ENCODE peak calls at places on chromosomes 4 and X, in five cellular contexts. A, M, Q, B and P are unnamed samples. For H3K36me3, the result is how much of the 10 kb centered on the place peaks cover.

GRCh38 chrX:63434665-63435064 is 83.5 kb upstream of the SPIN4 start:
- DNase-seq in A (no peak), M (no peak), Q (no peak), B (no peak), P (no peak)

GRCh38 chr4:126627255-126627654 is 1005.5 kb upstream of the INTU start:
- DNase-seq in A (no peak), M (peak), Q (no peak), B (no peak), P (no peak)

GRCh38 chr4:167290684-167291083 is 56.4 kb upstream of the SPOCK3 start:
- DNase-seq in A (no peak), M (peak), Q (no peak), B (no peak), P (no peak)

GRCh38 chrX:76996641-76997040 is 450.5 kb upstream of the FGF16 start:
- DNase-seq in A (no peak), M (no peak), Q (no peak), B (no peak), P (no peak)

GRCh38 chrX:12979011-12979629 is 4.2 kb downstream of the TMSB4X start:
- DNase-seq in A (no peak), M (no peak), Q (no peak), B (no peak), P (no peak)

GRCh38 chr4:83454626-83455025 is 997 bp downstream of the HELQ start:
- DNase-seq in A (no peak), M (peak), Q (no peak), B (no peak), P (no peak)

GRCh38 chr4:182724414-182724813 is 192.8 kb downstream of the DCTD start:
- DNase-seq in A (no peak), M (peak), Q (no peak), B (no peak), P (no peak)

GRCh38 chrX:107849747-107850478 is 24.2 kb downstream of the MID2 start:
- DNase-seq in A (no peak), M (no peak), Q (no peak), B (no peak), P (no peak)

GRCh38 chr4:59818656-59819055 is 1381.5 kb upstream of the ADGRL3 start:
- DNase-seq in A (no peak), M (no peak), Q (no peak), B (no peak), P (no peak)

GRCh38 chr4:76969941-76970529 is 20.5 kb downstream of the SEPTIN11 start:
- DNase-seq in A (no peak), M (no peak), Q (no peak), B (no peak), P (no peak)

GRCh38 chr4:54516556-54517215 is 141.1 kb upstream of the KIT start:
- DNase-seq in A (peak), M (no peak), Q (no peak), B (no peak), P (no peak)

GRCh38 chr4:169251291-169252235 is 19.2 kb downstream of the SH3RF1 start:
- DNase-seq in A (no peak), M (no peak), Q (no peak), B (no peak), P (no peak)

GRCh38 chr4:169246957-169247396 is 23.8 kb downstream of the SH3RF1 start:
- DNase-seq in A (no peak), M (no peak), Q (no peak), B (no peak), P (no peak)

GRCh38 chr4:169250796-169251195 is 20.0 kb downstream of the SH3RF1 start:
- DNase-seq in A (no peak), M (no peak), Q (no peak), B (no peak), P (no peak)

GRCh38 chr4:169248645-169249044 is 22.1 kb downstream of the SH3RF1 start:
- DNase-seq in A (no peak), M (no peak), Q (no peak), B (no peak), P (no peak)

DNA sequence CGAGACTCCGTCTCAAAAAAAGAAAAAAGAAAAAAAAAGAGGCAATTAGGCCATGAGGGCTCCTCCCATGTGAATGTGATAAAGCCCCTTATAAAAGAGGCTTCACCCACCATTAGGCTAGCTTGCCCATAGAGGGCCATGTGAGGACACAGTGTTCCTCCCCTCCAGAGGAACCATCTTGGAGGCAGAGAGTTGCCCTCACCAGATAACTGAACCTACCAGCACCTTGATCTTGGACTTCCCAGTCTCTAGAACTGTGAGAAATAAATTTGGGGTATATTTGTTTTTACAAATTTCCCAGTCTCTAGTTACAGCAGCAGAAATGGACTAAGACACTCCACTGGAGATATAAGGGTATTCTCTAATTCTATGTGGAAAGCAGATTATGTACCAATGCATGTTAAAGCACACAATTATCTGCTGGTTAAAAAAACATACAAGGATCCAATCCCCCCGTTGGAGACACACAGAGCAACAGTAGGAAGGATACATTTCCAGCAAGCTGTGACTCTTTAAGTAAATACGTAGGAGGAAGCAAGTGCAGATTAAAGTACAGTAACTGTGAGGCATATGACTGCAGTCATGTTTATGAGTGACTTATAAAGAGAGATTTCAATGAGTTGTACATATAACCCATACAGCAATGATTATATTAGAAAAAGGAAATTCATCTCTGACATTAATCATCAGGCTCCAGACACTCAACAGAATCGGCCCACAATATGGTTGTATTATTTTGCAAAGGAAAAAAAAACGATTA is 21.4 kb downstream of the SH3RF1 start:
- DNase-seq in A (no peak), M (no peak), Q (no peak), B (no peak), P (no peak)
- H3K27ac ChIP-seq in A (peak), M (no peak), Q (no peak), B (no peak), P (no peak)

GRCh38 chr4:27916432-27917184 is 1056.0 kb downstream of the STIM2 start:
- DNase-seq in A (no peak), M (no peak), Q (no peak), B (no peak), P (no peak)

GRCh38 chr4:27921236-27921635 is 1060.6 kb downstream of the STIM2 start:
- DNase-seq in A (no peak), M (no peak), Q (no peak), B (no peak), P (no peak)

GRCh38 chr4:27915822-27916221 is 1055.2 kb downstream of the STIM2 start:
- DNase-seq in A (no peak), M (no peak), Q (no peak), B (no peak), P (no peak)

GRCh38 chr4:27913738-27914137 is 1053.1 kb downstream of the STIM2 start:
- DNase-seq in A (no peak), M (no peak), Q (no peak), B (no peak), P (no peak)

DNA sequence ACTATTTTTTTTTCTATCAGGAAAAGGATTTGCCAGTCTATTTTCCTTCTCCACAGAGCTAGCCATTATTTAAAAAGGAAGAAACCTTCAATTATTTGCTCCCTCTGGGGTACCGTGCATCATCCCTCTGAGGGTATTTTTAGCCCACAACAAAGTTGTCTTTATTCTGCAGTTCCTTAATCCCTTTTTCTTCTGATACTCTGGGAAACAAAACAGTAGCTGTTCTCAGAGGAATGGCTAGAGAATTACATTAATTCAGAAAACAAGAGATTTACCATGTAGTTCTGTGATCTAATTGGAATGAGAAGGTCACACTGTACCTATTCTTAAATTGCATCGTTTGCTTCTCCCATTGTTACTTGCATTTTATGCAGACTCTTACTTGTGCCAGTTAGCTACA is 1056.7 kb downstream of the STIM2 start:
- DNase-seq in A (no peak), M (no peak), Q (no peak), B (no peak), P (no peak)
- H3K36me3 ChIP-seq in A (under half), M (under half), Q (under half), B (under half), P (under half)

GRCh38 chr4:109315818-109316217 is 13.4 kb upstream of the COL25A1 start:
- DNase-seq in A (no peak), M (peak), Q (no peak), B (no peak), P (no peak)
- TF ChIP-seq CTCF in A (no peak), M (peak), Q (no peak), B (no peak), P (no peak)

DNA sequence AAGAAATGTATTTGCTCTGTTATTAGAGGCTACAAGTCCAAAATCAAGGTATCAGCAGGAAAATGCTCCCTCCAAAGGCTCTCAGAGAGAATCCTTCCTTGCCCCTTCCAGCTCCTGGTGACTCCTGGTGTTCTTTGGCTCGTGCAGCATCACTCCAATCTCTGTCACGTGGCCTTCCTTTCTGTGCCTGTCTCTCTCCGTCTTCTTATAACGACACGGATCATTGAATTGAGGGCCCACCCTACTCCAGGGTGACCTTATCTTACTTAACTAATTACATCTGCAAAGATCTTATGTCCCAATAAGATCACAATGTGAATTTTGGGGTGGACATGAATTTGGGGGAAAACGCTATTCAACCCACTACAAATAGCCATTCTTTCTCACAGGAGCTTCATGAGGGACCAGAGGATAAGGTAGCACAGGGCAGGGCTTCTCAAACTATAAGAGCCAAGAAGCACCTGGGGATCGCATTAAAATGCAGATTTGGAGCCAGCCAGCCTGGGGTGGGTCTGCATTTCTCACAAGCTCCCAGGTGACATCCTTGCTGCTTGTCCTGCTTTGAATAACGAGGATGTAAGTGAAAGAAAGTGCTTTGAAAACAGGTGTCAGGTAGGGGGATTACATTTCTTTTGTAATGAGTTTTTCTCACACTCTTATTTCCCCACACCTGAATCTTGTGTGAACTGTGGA is 41.9 kb upstream of the APLN start:
- DNase-seq in A (no peak), M (no peak), Q (no peak), B (no peak), P (no peak)
- H3K27ac ChIP-seq in A (no peak), M (no peak), Q (no peak), B (no peak), P (no peak)

GRCh38 chr4:2948895-2949781 is 14.1 kb downstream of the NOP14 start:
- DNase-seq in A (no peak), M (peak), Q (no peak), B (peak), P (no peak)
- H3K36me3 ChIP-seq in A (half or more), M (half or more), Q (half or more), B (half or more), P (half or more)

GRCh38 chr4:173522874-173523395 is 7.1 kb downstream of the HAND2 start:
- DNase-seq in A (no peak), M (no peak), Q (no peak), B (no peak), P (no peak)

GRCh38 chr4:173521474-173522159 is 8.4 kb downstream of the HAND2 start:
- DNase-seq in A (no peak), M (no peak), Q (no peak), B (peak), P (no peak)

GRCh38 chr4:173520921-173521473 is 9.0 kb downstream of the HAND2 start:
- DNase-seq in A (no peak), M (no peak), Q (no peak), B (peak), P (no peak)

GRCh38 chr4:173524218-173525117 is 5.6 kb downstream of the HAND2 start:
- DNase-seq in A (no peak), M (no peak), Q (no peak), B (peak), P (no peak)

DNA sequence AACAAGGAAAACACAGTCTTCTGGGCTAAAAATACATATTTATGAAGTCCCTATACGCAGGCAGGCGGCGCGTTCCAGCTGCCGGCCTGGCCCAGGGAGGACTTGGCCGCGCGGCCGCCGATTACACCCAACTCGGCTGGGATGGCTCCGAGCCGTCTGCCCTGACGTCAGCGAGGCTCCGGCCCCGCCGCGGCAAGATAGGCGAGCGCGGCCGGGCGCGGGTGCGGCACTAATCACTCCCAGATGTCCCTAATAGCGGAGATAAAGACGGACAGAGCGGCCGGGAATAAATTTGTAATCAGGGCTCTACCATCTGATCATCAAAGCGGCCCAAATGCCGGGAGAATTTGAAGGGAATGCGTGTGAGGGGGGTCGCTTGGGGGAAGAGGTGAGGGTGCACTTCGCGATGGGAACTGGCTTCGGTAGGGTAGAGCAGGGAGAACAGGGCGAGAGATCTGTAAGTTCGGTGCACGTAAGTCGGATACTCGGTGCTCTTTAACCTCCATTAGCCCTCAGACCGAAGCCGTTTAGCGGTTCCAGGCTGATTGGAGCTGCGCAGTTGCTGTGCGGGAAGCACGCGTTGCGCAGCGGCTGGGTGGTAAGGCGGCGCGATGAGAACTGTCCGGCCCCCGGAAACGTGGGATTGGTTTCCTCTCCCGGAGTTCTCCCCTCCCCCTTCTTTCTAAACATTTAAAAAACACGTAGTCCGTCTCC is 7.7 kb downstream of the HAND2 start:
- DNase-seq in A (peak), M (peak), Q (peak), B (peak), P (no peak)
- TF ChIP-seq CTCF in A (no peak), M (no peak), Q (peak), B (no peak), P (no peak)

DNA sequence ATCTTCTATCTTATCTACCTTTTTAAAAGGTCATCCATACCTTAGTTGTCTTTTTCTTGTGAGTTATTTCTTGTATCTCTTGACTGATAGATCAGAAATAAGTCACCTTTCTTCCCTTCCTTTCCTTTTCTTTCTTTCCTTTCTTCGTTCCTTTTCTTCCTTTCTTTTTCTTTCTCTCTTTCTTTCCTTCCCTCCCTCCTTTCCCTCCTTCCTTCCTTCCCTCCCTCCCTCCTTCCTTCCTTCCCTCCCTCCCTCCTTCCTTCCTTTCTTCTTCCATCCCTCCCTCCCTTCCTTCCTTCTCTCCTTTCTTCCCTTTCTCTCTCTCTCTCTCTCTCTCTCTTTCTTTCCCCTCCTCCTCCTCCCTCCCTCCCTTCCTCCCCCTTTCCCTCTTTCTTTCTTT is 93.5 kb downstream of the CEP135 start:
- DNase-seq in A (no peak), M (no peak), Q (no peak), B (no peak), P (no peak)
- H3K27ac ChIP-seq in A (no peak), M (no peak), Q (no peak), B (no peak), P (no peak)

GRCh38 chr4:158788608-158789007 is 19.8 kb downstream of the FNIP2 start:
- DNase-seq in A (no peak), M (no peak), Q (no peak), B (no peak), P (no peak)

GRCh38 chr4:158791588-158791987 is 22.8 kb downstream of the FNIP2 start:
- DNase-seq in A (no peak), M (no peak), Q (no peak), B (no peak), P (no peak)

GRCh38 chr4:158789853-158790252 is 21.0 kb downstream of the FNIP2 start:
- DNase-seq in A (no peak), M (no peak), Q (no peak), B (no peak), P (no peak)

GRCh38 chr4:158796370-158797140 is 27.7 kb downstream of the FNIP2 start:
- DNase-seq in A (no peak), M (no peak), Q (no peak), B (no peak), P (peak)

GRCh38 chr4:158793021-158793420 is 24.2 kb downstream of the FNIP2 start:
- DNase-seq in A (no peak), M (no peak), Q (no peak), B (no peak), P (no peak)
- H3K36me3 ChIP-seq in A (under half), M (under half), Q (under half), B (under half), P (under half)

GRCh38 chrX:140123446-140123845 is 158.1 kb upstream of the CXorf66 start:
- DNase-seq in A (no peak), M (peak), Q (no peak), B (no peak), P (no peak)
- TF ChIP-seq CTCF in A (no peak), M (peak), Q (no peak), B (no peak), P (peak)